ENCODE peak calls at places on chromosome 2, in four cellular contexts. C is mesothelial cell of epicardium; W is activated T-cell treated with anti-CD3 and anti-CD28 coated beads for 1 hour; Q is activated naive CD8-positive, alpha-beta T cell treated with anti-CD3 and anti-CD28 coated beads, Interleukin-2, amount 50 U/mL, for 24 hours. D is an unnamed sample.

GRCh38 chr2:68024450-68024849 is 38.4 kb downstream of the C1D start:
- DNase-seq in C (no peak), W (no peak), Q (no peak), D (no peak)

GRCh38 chr2:174717273-174717672 is 47.0 kb downstream of the CHRNA1 start:
- DNase-seq in C (no peak), W (no peak), Q (peak; percentile 12), D (peak; percentile 64)

GRCh38 chr2:86808315-86809161 is 17.8 kb upstream of the CD8A start:
- DNase-seq in C (peak; percentile 96), W (peak; percentile 91), Q (peak; percentile 96), D (no peak)

GRCh38 chr2:167253025-167253424 is 364.7 kb downstream of the XIRP2 start:
- DNase-seq in C (no peak), W (no peak), Q (no peak), D (peak; percentile 37)

GRCh38 chr2:8658064-8658862 is 23.6 kb upstream of the ID2 start:
- DNase-seq in C (no peak), W (no peak), Q (no peak), D (no peak)

GRCh38 chr2:127597984-127598380 is 48.0 kb upstream of the GPR17 start:
- DNase-seq in C (no peak), W (no peak), Q (no peak), D (no peak)

GRCh38 chr2:215556979-215557378 is 121.1 kb upstream of the FN1 start:
- DNase-seq in C (no peak), W (no peak), Q (no peak), D (no peak)

GRCh38 chr2:71339685-71340084 is 8.1 kb downstream of the ZNF638 start:
- DNase-seq in C (no peak), W (no peak), Q (no peak), D (no peak)

GRCh38 chr2:188207554-188207953 is 84.1 kb upstream of the GULP1 start:
- DNase-seq in C (no peak), W (no peak), Q (no peak), D (no peak)

GRCh38 chr2:109530712-109531111 is 83.1 kb downstream of the SEPTIN10 start:
- DNase-seq in C (peak; percentile 26), W (no peak), Q (no peak), D (no peak)

GRCh38 chr2:216870508-216871332 is 10.9 kb upstream of the TNP1 start:
- DNase-seq in C (no peak), W (no peak), Q (no peak), D (no peak)

GRCh38 chr2:121099329-121100318 is 185.4 kb downstream of the TFCP2L1 start:
- DNase-seq in C (no peak), W (no peak), Q (no peak), D (no peak)